ENCODE peak calls at places on chromosomes 13 and 19, in nine cellular contexts. One of them, this sample, is unnamed.

GRCh38 chr13:20465218-20465879 is 60.3 kb downstream of the CRYL1 start:
- DNase-seq in AG04450: no peak
- DNase-seq in hepatocyte: no peak
- DNase-seq in left ventricle myocardium inferior: no peak
- DNase-seq in OCI-LY7: no peak
- DNase-seq in HFF-Myc: no peak
- DNase-seq in esophagus muscularis mucosa: peak
- DNase-seq in astrocyte of the spinal cord: no peak
- DNase-seq in uterus: peak
- DNase-seq in this sample: no peak

GRCh38 chr13:76994281-76994680 is 2.4 kb downstream of the CLN5 start:
- DNase-seq in esophagus muscularis mucosa: no peak
- DNase-seq in HFF-Myc: no peak
- DNase-seq in left ventricle myocardium inferior: no peak
- DNase-seq in astrocyte of the spinal cord: no peak
- DNase-seq in OCI-LY7: no peak
- DNase-seq in hepatocyte: no peak
- DNase-seq in uterus: no peak
- DNase-seq in AG04450: no peak
- DNase-seq in this sample: no peak

GRCh38 chr13:51840917-51841316 is 4.1 kb downstream of the TMEM272 start:
- DNase-seq in left ventricle myocardium inferior: no peak
- DNase-seq in AG04450: no peak
- DNase-seq in OCI-LY7: no peak
- DNase-seq in uterus: no peak
- DNase-seq in hepatocyte: no peak
- DNase-seq in esophagus muscularis mucosa: no peak
- DNase-seq in HFF-Myc: no peak
- DNase-seq in astrocyte of the spinal cord: no peak
- DNase-seq in this sample: no peak

GRCh38 chr19:57830071-57830602 is at the start of gene ZNF587B:
- DNase-seq in hepatocyte: peak
- DNase-seq in uterus: peak
- DNase-seq in astrocyte of the spinal cord: peak
- DNase-seq in left ventricle myocardium inferior: peak
- DNase-seq in AG04450: peak
- DNase-seq in OCI-LY7: peak
- DNase-seq in esophagus muscularis mucosa: no peak
- DNase-seq in HFF-Myc: peak
- DNase-seq in this sample: no peak

GRCh38 chr19:40397568-40397906 is 7.6 kb upstream of the HIPK4 start:
- DNase-seq in uterus: no peak
- DNase-seq in astrocyte of the spinal cord: no peak
- DNase-seq in hepatocyte: no peak
- DNase-seq in HFF-Myc: no peak
- DNase-seq in left ventricle myocardium inferior: no peak
- DNase-seq in esophagus muscularis mucosa: no peak
- DNase-seq in AG04450: no peak
- DNase-seq in OCI-LY7: no peak
- DNase-seq in this sample: no peak

GRCh38 chr13:75766636-75767035 is 130.5 kb downstream of the LMO7 start:
- DNase-seq in astrocyte of the spinal cord: no peak
- DNase-seq in OCI-LY7: no peak
- DNase-seq in AG04450: no peak
- DNase-seq in left ventricle myocardium inferior: no peak
- DNase-seq in esophagus muscularis mucosa: no peak
- DNase-seq in hepatocyte: no peak
- DNase-seq in HFF-Myc: no peak
- DNase-seq in uterus: no peak
- DNase-seq in this sample: no peak

GRCh38 chr19:54415208-54415900 is at the start of gene TTYH1:
- DNase-seq in hepatocyte: no peak
- DNase-seq in astrocyte of the spinal cord: no peak
- DNase-seq in left ventricle myocardium inferior: no peak
- DNase-seq in esophagus muscularis mucosa: no peak
- DNase-seq in OCI-LY7: no peak
- DNase-seq in uterus: no peak
- DNase-seq in HFF-Myc: no peak
- DNase-seq in AG04450: no peak
- DNase-seq in this sample: no peak

GRCh38 chr13:26813626-26814348 is 53.2 kb upstream of the GPR12 start:
- DNase-seq in hepatocyte: no peak
- DNase-seq in left ventricle myocardium inferior: no peak
- DNase-seq in AG04450: no peak
- DNase-seq in OCI-LY7: no peak
- DNase-seq in astrocyte of the spinal cord: no peak
- DNase-seq in esophagus muscularis mucosa: no peak
- DNase-seq in HFF-Myc: no peak
- DNase-seq in uterus: no peak
- DNase-seq in this sample: no peak

GRCh38 chr13:48749699-48750473 is 96.2 kb downstream of the CYSLTR2 start:
- DNase-seq in astrocyte of the spinal cord: peak
- DNase-seq in hepatocyte: peak
- DNase-seq in HFF-Myc: peak
- DNase-seq in left ventricle myocardium inferior: peak
- DNase-seq in esophagus muscularis mucosa: peak
- DNase-seq in uterus: peak
- DNase-seq in OCI-LY7: peak
- DNase-seq in AG04450: peak
- DNase-seq in this sample: peak

GRCh38 chr13:108226184-108226583 is 8.0 kb downstream of the ABHD13 start:
- DNase-seq in left ventricle myocardium inferior: no peak
- DNase-seq in HFF-Myc: no peak
- DNase-seq in OCI-LY7: no peak
- DNase-seq in astrocyte of the spinal cord: no peak
- DNase-seq in uterus: no peak
- DNase-seq in AG04450: no peak
- DNase-seq in hepatocyte: peak
- DNase-seq in esophagus muscularis mucosa: no peak
- DNase-seq in this sample: no peak

GRCh38 chr13:94764576-94765321 is 52.4 kb upstream of the SOX21 start:
- DNase-seq in AG04450: no peak
- DNase-seq in left ventricle myocardium inferior: no peak
- DNase-seq in hepatocyte: no peak
- DNase-seq in astrocyte of the spinal cord: peak
- DNase-seq in uterus: no peak
- DNase-seq in OCI-LY7: no peak
- DNase-seq in esophagus muscularis mucosa: no peak
- DNase-seq in HFF-Myc: no peak
- DNase-seq in this sample: no peak

GRCh38 chr13:40534456-40534855 is 132.0 kb downstream of the FOXO1 start:
- DNase-seq in uterus: no peak
- DNase-seq in astrocyte of the spinal cord: no peak
- DNase-seq in left ventricle myocardium inferior: no peak
- DNase-seq in hepatocyte: peak
- DNase-seq in OCI-LY7: no peak
- DNase-seq in AG04450: no peak
- DNase-seq in esophagus muscularis mucosa: no peak
- DNase-seq in HFF-Myc: no peak
- DNase-seq in this sample: no peak

GRCh38 chr19:34145741-34146202 is 26.5 kb upstream of the LSM14A start:
- DNase-seq in HFF-Myc: peak
- DNase-seq in esophagus muscularis mucosa: no peak
- DNase-seq in left ventricle myocardium inferior: no peak
- DNase-seq in uterus: peak
- DNase-seq in OCI-LY7: peak
- DNase-seq in hepatocyte: peak
- DNase-seq in AG04450: no peak
- DNase-seq in astrocyte of the spinal cord: peak
- DNase-seq in this sample: peak

GRCh38 chr19:1357695-1358094 is 26.0 kb upstream of the NDUFS7 start:
- DNase-seq in astrocyte of the spinal cord: no peak
- DNase-seq in OCI-LY7: no peak
- DNase-seq in hepatocyte: no peak
- DNase-seq in AG04450: no peak
- DNase-seq in left ventricle myocardium inferior: no peak
- DNase-seq in esophagus muscularis mucosa: no peak
- DNase-seq in HFF-Myc: no peak
- DNase-seq in uterus: no peak
- DNase-seq in this sample: no peak

GRCh38 chr19:29622191-29623070 is 16.3 kb downstream of the POP4 start:
- DNase-seq in uterus: no peak
- DNase-seq in AG04450: no peak
- DNase-seq in astrocyte of the spinal cord: peak
- DNase-seq in esophagus muscularis mucosa: no peak
- DNase-seq in hepatocyte: no peak
- DNase-seq in HFF-Myc: no peak
- DNase-seq in OCI-LY7: no peak
- DNase-seq in left ventricle myocardium inferior: no peak
- DNase-seq in this sample: no peak

GRCh38 chr13:89153941-89154340 is 1482.8 kb downstream of the SLITRK5 start:
- DNase-seq in astrocyte of the spinal cord: peak
- DNase-seq in hepatocyte: no peak
- DNase-seq in left ventricle myocardium inferior: no peak
- DNase-seq in HFF-Myc: no peak
- DNase-seq in AG04450: no peak
- DNase-seq in esophagus muscularis mucosa: no peak
- DNase-seq in uterus: no peak
- DNase-seq in OCI-LY7: no peak
- DNase-seq in this sample: no peak

GRCh38 chr13:89150362-89150761 is 1479.2 kb downstream of the SLITRK5 start:
- DNase-seq in HFF-Myc: no peak
- DNase-seq in hepatocyte: peak
- DNase-seq in uterus: no peak
- DNase-seq in AG04450: no peak
- DNase-seq in OCI-LY7: no peak
- DNase-seq in esophagus muscularis mucosa: no peak
- DNase-seq in left ventricle myocardium inferior: no peak
- DNase-seq in astrocyte of the spinal cord: peak
- DNase-seq in this sample: no peak
- TF ChIP-seq CTCF in HFF-Myc: no peak
- TF ChIP-seq CTCF in hepatocyte: no peak
- TF ChIP-seq CTCF in uterus: no peak
- TF ChIP-seq CTCF in AG04450: no peak
- TF ChIP-seq CTCF in OCI-LY7: no peak
- TF ChIP-seq CTCF in esophagus muscularis mucosa: no peak
- TF ChIP-seq CTCF in left ventricle myocardium inferior: no peak
- TF ChIP-seq CTCF in astrocyte of the spinal cord: no peak
- TF ChIP-seq CTCF in this sample: no peak

DNA sequence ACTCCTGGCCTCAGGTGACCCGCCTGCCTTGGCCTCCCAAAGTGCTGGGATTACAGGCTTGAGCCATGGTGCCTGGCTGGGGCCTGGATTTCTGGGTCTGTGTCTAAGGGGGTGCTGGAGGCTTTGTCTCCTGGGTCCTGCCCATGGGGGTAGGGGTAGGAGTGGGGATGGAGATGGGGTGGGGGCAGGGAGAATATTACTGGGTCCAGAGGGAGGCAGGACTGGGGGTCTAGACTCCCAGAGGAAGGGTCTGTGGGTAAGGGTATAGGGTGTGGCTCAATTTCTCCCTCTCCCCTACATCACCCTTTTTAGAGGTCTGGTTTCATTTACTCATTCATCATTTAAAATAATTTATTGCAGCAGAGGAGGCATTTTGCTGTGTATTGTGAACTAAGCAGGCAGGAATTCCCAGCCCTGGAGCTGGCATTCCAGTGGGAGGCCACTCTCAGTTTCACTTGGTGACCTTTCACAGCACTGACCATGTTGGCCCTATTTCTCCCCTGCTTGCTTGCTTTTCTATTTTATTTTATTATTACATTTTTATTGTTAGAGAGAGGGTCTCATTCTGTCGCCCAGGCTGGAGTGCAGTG is 810 bp upstream of the NFKBID start:
- DNase-seq in astrocyte of the spinal cord: peak
- DNase-seq in left ventricle myocardium inferior: no peak
- DNase-seq in OCI-LY7: no peak
- DNase-seq in AG04450: no peak
- DNase-seq in uterus: no peak
- DNase-seq in esophagus muscularis mucosa: no peak
- DNase-seq in hepatocyte: peak
- DNase-seq in HFF-Myc: no peak
- DNase-seq in this sample: no peak
- H3K4me3 ChIP-seq in astrocyte of the spinal cord: no peak
- H3K4me3 ChIP-seq in left ventricle myocardium inferior: peak
- H3K4me3 ChIP-seq in OCI-LY7: peak
- H3K4me3 ChIP-seq in AG04450: peak
- H3K4me3 ChIP-seq in uterus: peak
- H3K4me3 ChIP-seq in esophagus muscularis mucosa: peak
- H3K4me3 ChIP-seq in hepatocyte: no peak
- H3K4me3 ChIP-seq in HFF-Myc: peak
- H3K4me3 ChIP-seq in this sample: peak

DNA sequence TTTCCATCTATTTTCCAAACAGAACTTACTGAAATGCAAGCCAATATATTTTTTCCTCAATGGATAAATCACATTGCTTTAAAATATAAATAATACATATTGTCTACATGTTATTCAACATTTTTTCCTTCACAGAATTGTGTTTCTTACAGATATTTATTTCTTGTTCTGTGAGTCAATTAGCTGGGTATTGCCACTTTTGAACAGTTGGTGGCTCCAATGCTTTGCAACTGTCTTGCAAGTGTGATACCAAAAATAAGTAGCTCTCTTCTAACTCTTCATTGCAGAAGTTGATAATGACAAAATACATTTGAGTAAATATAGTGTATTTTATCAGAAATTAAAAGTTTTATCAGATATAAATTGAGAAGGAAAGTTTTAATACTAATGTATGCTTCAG is 17.1 kb upstream of the GPC5 start:
- DNase-seq in OCI-LY7: peak
- DNase-seq in hepatocyte: peak
- DNase-seq in HFF-Myc: no peak
- DNase-seq in left ventricle myocardium inferior: no peak
- DNase-seq in uterus: no peak
- DNase-seq in esophagus muscularis mucosa: no peak
- DNase-seq in AG04450: no peak
- DNase-seq in astrocyte of the spinal cord: peak
- DNase-seq in this sample: no peak
- TF ChIP-seq CTCF in OCI-LY7: no peak
- TF ChIP-seq CTCF in hepatocyte: peak
- TF ChIP-seq CTCF in HFF-Myc: peak
- TF ChIP-seq CTCF in left ventricle myocardium inferior: peak
- TF ChIP-seq CTCF in uterus: no peak
- TF ChIP-seq CTCF in esophagus muscularis mucosa: peak
- TF ChIP-seq CTCF in AG04450: peak
- TF ChIP-seq CTCF in astrocyte of the spinal cord: peak
- TF ChIP-seq CTCF in this sample: peak

DNA sequence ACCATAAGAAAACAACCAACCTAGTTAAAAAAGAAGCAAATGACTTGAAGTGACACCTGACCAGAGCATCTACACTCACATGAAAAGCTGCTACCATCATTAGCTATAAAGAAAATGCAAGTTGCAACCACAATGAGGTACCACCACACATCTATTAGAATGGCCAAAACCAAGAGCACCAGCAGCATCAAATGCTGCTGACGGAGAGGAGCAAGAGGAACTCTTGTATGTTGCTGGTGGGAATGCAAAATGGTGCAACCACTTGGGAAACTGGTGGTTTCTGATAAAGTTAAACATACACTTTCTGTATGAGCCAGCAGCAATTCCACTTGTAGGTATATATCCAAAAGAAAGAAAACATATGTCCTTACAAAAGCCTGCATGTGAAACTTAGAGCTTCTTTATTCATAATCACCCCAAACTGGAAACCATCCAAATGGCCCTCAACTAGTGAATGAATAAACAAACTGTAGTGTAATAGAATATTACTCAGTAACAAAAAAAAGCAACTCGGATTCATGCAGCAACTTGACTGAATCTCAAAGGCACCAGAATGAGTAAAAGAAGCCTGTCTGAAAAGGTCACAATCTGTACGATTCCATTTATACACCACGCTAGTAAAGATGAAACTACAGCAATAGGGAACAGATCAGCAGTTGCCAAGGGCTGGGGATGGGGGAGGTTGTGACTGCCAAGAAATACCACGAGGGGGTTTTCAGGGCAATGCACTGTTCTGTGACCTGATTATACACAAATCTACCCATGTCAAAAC is 60.9 kb upstream of the RANBP3 start:
- DNase-seq in HFF-Myc: no peak
- DNase-seq in OCI-LY7: no peak
- DNase-seq in hepatocyte: no peak
- DNase-seq in left ventricle myocardium inferior: no peak
- DNase-seq in uterus: no peak
- DNase-seq in astrocyte of the spinal cord: no peak
- DNase-seq in AG04450: no peak
- DNase-seq in esophagus muscularis mucosa: no peak
- DNase-seq in this sample: no peak
- H3K4me3 ChIP-seq in HFF-Myc: no peak
- H3K4me3 ChIP-seq in OCI-LY7: no peak
- H3K4me3 ChIP-seq in hepatocyte: no peak
- H3K4me3 ChIP-seq in left ventricle myocardium inferior: no peak
- H3K4me3 ChIP-seq in uterus: no peak
- H3K4me3 ChIP-seq in astrocyte of the spinal cord: no peak
- H3K4me3 ChIP-seq in AG04450: no peak
- H3K4me3 ChIP-seq in esophagus muscularis mucosa: no peak
- H3K4me3 ChIP-seq in this sample: no peak